ENCODE peak calls at places on chromosome 4, in five cellular contexts. B, V, Y, W and R are unnamed samples.

GRCh38 chr4:14711259-14711658 is 291.0 kb upstream of the CPEB2 start:
- DNase-seq in B (no peak), V (no peak), Y (no peak), W (no peak), R (no peak)

GRCh38 chr4:115841873-115842272 is 728.5 kb upstream of the NDST4 start:
- DNase-seq in B (no peak), V (no peak), Y (no peak), W (no peak), R (no peak)

GRCh38 chr4:68368566-68369473 is 18.9 kb upstream of the YTHDC1 start:
- DNase-seq in B (peak), V (peak), Y (peak), W (no peak), R (peak)

GRCh38 chr4:42074294-42074693 is 78.2 kb downstream of the BEND4 start:
- DNase-seq in B (no peak), V (no peak), Y (no peak), W (no peak), R (no peak)

GRCh38 chr4:32776435-32777203 is 2056.4 kb downstream of the PCDH7 start:
- DNase-seq in B (no peak), V (no peak), Y (no peak), W (no peak), R (no peak)

GRCh38 chr4:102871772-102872171 is 3.0 kb downstream of the CISD2 start:
- DNase-seq in B (no peak), V (no peak), Y (no peak), W (no peak), R (no peak)

GRCh38 chr4:73589261-73589847 is 30.9 kb downstream of the RASSF6 start:
- DNase-seq in B (peak), V (peak), Y (no peak), W (no peak), R (peak)

GRCh38 chr4:107988763-107989035 is 990 bp upstream of the HADH start:
- DNase-seq in B (no peak), V (no peak), Y (peak), W (no peak), R (no peak)

GRCh38 chr4:68892861-68893260 is 58.7 kb downstream of the UGT2A3 start:
- DNase-seq in B (no peak), V (no peak), Y (no peak), W (no peak), R (no peak)

GRCh38 chr4:24730256-24731001 is 64.9 kb upstream of the SOD3 start:
- DNase-seq in B (no peak), V (peak), Y (no peak), W (peak), R (peak)

GRCh38 chr4:83150563-83151330 is 36.2 kb upstream of the PLAC8 start:
- DNase-seq in B (peak), V (peak), Y (peak), W (no peak), R (peak)

DNA sequence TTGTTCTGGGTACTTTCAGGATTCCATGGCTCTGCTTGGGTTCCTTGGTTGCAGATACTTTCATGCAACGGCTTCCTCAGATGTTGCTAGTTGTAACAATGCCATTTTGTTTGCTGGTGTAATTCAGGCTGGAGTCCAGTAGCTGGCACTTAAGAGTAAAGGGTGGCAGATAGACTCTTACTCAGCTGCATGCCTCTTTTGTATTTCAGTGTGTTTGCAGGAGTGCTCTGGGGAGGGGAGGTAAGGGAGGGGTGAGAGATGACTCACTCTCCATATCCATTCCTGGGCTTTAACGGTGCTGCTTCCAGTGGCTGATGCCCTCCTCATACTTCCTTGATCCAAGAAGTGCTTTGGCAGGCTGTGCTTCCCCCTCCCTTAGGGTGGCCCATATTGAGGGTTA is 155.2 kb downstream of the ZNF330 start:
- DNase-seq in B (peak), V (peak), Y (peak), W (no peak), R (peak)
- TF ChIP-seq CTCF in B (peak), V (peak), Y (peak), W (peak), R (peak)

DNA sequence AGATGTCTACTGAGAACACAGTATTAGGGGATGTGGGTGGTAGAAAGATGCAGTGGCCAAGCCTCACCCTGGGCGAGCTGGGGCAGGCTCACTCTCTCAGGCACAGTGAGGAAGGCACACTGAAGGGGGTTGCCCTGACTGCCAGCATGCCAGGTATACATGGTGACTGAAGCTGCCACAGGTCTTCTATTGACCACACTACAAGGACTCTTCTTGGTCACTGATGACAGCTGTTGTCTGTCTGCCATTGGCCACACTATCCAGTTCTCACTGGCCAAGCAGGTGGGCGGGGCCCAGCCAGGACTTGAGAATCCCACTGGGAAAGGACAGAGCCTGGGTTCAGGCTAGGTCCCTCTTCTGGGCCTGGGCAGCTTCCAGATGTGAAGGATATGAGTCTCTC is 39.7 kb upstream of the TBC1D14 start:
- DNase-seq in B (no peak), V (no peak), Y (no peak), W (peak), R (no peak)
- TF ChIP-seq CTCF in B (no peak), V (no peak), Y (no peak), W (no peak), R (no peak)

GRCh38 chr4:123632646-123633045 is 236.1 kb downstream of the SPRY1 start:
- DNase-seq in B (no peak), V (no peak), Y (no peak), W (no peak), R (no peak)

GRCh38 chr4:123623611-123624010 is 227.0 kb downstream of the SPRY1 start:
- DNase-seq in B (no peak), V (no peak), Y (no peak), W (no peak), R (no peak)

GRCh38 chr4:123631699-123632098 is 235.1 kb downstream of the SPRY1 start:
- DNase-seq in B (no peak), V (peak), Y (no peak), W (no peak), R (peak)

GRCh38 chr4:123624959-123625358 is 228.4 kb downstream of the SPRY1 start:
- DNase-seq in B (no peak), V (no peak), Y (no peak), W (no peak), R (no peak)

DNA sequence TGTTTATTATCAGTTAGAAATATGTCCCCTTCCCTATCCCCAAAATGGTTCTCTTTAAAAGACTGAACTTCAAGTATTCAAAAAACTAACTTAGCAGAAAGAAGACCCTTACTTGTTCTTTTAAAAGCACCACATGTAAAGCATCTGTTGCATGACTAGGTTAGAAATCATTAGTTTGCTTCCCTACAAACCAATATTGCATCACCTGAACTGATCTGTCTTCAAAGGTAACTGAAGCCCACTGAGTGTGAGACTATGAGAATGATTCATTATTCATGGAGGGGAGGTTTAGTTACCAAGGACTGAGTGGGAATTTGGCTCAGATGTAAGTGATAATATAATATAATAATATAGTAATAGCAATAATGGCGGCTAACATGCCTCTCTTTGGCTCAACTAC is 231.7 kb downstream of the SPRY1 start:
- DNase-seq in B (no peak), V (no peak), Y (no peak), W (no peak), R (no peak)
- TF ChIP-seq CTCF in B (no peak), V (no peak), Y (no peak), W (no peak), R (no peak)

DNA sequence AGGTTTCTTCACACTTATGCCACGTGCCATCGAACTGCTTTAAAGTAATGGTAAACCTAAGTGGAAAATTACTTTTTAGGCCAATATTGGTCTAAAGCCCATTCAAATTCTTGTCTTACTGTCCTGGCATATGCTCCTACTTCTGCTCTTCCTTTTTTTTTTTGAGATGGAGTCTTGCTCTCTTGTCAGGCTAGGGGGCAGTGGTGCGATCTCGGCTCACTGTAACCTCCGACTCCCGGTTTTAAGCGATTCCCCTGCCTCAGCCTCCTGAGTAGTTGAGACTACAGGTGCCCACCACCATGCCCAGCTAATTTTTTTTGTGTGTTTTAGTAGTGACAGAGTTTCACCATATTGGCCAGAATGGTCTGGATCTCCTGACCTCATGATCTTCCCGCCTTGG is 129.0 kb upstream of the TECRL start:
- DNase-seq in B (no peak), V (no peak), Y (no peak), W (no peak), R (no peak)
- TF ChIP-seq CTCF in B (no peak), V (no peak), Y (no peak), W (no peak), R (no peak)

DNA sequence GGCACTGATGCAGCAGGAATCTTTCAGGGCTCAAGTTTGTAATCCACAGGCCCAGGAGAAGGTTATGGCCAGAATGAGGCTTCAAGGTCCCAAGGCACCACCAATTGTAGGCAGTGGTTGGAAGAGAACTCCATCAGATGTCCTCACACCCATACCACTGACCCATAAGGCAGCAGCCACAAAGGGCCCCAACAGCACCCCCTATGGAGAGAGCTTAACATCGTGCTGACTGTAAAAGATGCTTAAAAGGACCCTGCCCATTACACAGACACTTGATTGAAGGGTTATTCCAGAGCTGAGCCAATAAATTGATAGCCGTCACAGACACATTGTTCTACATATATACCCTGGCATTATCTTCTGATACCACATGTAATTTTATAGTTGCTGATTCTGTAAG is 113.7 kb downstream of the SOWAHB start:
- DNase-seq in B (peak), V (peak), Y (peak), W (no peak), R (no peak)
- TF ChIP-seq CTCF in B (peak), V (peak), Y (no peak), W (no peak), R (no peak)

GRCh38 chr4:183658362-183659028 is 490 bp downstream of the RWDD4 start:
- DNase-seq in B (no peak), V (no peak), Y (no peak), W (peak), R (peak)

GRCh38 chr4:183659919-183660318 is 826 bp downstream of the TRAPPC11 start:
- DNase-seq in B (no peak), V (no peak), Y (no peak), W (no peak), R (peak)

GRCh38 chr4:183657564-183657963 is 1.4 kb downstream of the RWDD4 start:
- DNase-seq in B (no peak), V (no peak), Y (no peak), W (no peak), R (peak)

GRCh38 chr4:183659029-183659870 is at the start of the genes RWDD4 and TRAPPC11:
- DNase-seq in B (peak), V (peak), Y (peak), W (peak), R (peak)
- TF ChIP-seq CTCF in B (peak), V (no peak), Y (no peak), W (no peak), R (peak)

DNA sequence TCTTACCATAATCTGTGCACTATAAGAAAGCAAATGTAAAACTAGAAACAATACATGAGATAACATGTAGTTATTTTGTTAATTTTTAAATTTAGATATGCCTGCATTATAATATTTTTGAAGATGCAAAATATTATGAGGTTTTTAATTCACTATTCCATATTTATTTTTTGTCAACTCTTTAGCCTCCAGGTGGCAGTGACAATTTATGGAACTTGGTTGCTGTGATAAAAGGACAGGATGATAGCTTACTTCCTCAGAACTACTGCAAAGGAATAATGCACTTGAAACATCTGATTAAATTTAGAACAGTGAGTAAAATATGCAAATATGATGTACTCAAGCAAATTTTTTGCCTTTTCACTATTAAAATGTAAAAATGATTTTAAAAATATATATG is 45.1 kb downstream of the SPATA4 start:
- DNase-seq in B (peak), V (peak), Y (no peak), W (no peak), R (peak)
- TF ChIP-seq CTCF in B (peak), V (peak), Y (no peak), W (peak), R (peak)

GRCh38 chr4:8033067-8033755 is 93.5 kb upstream of the AFAP1 start:
- DNase-seq in B (no peak), V (no peak), Y (no peak), W (no peak), R (no peak)

GRCh38 chr4:8032381-8032780 is 92.7 kb upstream of the AFAP1 start:
- DNase-seq in B (no peak), V (no peak), Y (no peak), W (no peak), R (no peak)

GRCh38 chr4:8035371-8035780 is 95.7 kb upstream of the AFAP1 start:
- DNase-seq in B (peak), V (peak), Y (no peak), W (no peak), R (peak)

GRCh38 chr4:8037150-8037769 is 97.6 kb upstream of the AFAP1 start:
- DNase-seq in B (no peak), V (no peak), Y (no peak), W (no peak), R (no peak)

GRCh38 chr4:8033776-8034528 is 94.3 kb upstream of the AFAP1 start:
- DNase-seq in B (no peak), V (no peak), Y (no peak), W (no peak), R (no peak)
- TF ChIP-seq CTCF in B (no peak), V (no peak), Y (no peak), W (no peak), R (no peak)